ENCODE peak calls at places on chromosomes 3 and 15, in eight cellular contexts. P is fibroblast of lung; C is AG04450; B is IMR-90; I is Calu3; F is neural crest cell; T is activated CD8-positive, alpha-beta T cell treated with anti-CD3 and anti-CD28 coated beads for 36 hours; E is GM12864. A is an unnamed sample.

GRCh38 chr3:108334698-108335097 is 38.4 kb downstream of the HHLA2 start:
- DNase-seq in P (no peak), C (no peak), B (peak), I (no peak), F (no peak), T (no peak), E (no peak), A (no peak)

GRCh38 chr3:187967982-187968381 is 186.0 kb upstream of the LPP start:
- DNase-seq in P (no peak), C (no peak), B (peak), I (no peak), F (no peak), T (no peak), E (no peak), A (no peak)

GRCh38 chr3:194095464-194095863 is 40.5 kb upstream of the HES1 start:
- DNase-seq in P (no peak), C (no peak), B (no peak), I (peak), F (no peak), T (peak), E (no peak), A (no peak)

GRCh38 chr3:175342196-175342595 is 483.1 kb downstream of the NAALADL2 start:
- DNase-seq in P (no peak), C (no peak), B (peak), I (no peak), F (no peak), T (no peak), E (no peak), A (no peak)

GRCh38 chr15:101675015-101675414 is 22.8 kb upstream of the TM2D3 start:
- DNase-seq in P (peak), C (peak), B (peak), I (no peak), F (no peak), T (no peak), E (no peak), A (no peak)

GRCh38 chr3:123766195-123767019 is 117.7 kb downstream of the MYLK start:
- DNase-seq in P (peak), C (no peak), B (no peak), I (no peak), F (no peak), T (no peak), E (no peak), A (no peak)

GRCh38 chr3:164174049-164174448 is 904.2 kb downstream of the SI start:
- DNase-seq in P (no peak), C (no peak), B (no peak), I (no peak), F (no peak), T (no peak), E (no peak), A (no peak)

GRCh38 chr3:111712294-111713180 is 117.4 kb upstream of the ZBED2 start:
- DNase-seq in P (no peak), C (no peak), B (no peak), I (no peak), F (no peak), T (peak), E (no peak), A (no peak)

GRCh38 chr3:139830817-139831216 is 104.2 kb upstream of the CLSTN2 start:
- DNase-seq in P (peak), C (no peak), B (no peak), I (no peak), F (peak), T (no peak), E (no peak), A (no peak)

GRCh38 chr3:46029953-46030543 is 2.8 kb upstream of the XCR1 start:
- DNase-seq in P (no peak), C (no peak), B (no peak), I (no peak), F (no peak), T (no peak), E (no peak), A (peak)

GRCh38 chr3:108296239-108296638 is at the start of gene HHLA2:
- DNase-seq in P (no peak), C (no peak), B (peak), I (peak), F (no peak), T (peak), E (no peak), A (no peak)

GRCh38 chr15:57500979-57501576 is 90.6 kb upstream of the MYZAP start:
- DNase-seq in P (no peak), C (no peak), B (no peak), I (no peak), F (no peak), T (no peak), E (no peak), A (no peak)

GRCh38 chr3:18079739-18080138 is 337.3 kb upstream of the TBC1D5 start:
- DNase-seq in P (no peak), C (no peak), B (peak), I (no peak), F (no peak), T (no peak), E (no peak), A (no peak)

GRCh38 chr15:53762916-53763315 is 3.5 kb upstream of the WDR72 start:
- DNase-seq in P (no peak), C (no peak), B (no peak), I (no peak), F (no peak), T (no peak), E (no peak), A (no peak)

GRCh38 chr3:194587438-194587931 is 45.7 kb downstream of the TMEM44 start:
- DNase-seq in P (peak), C (no peak), B (peak), I (no peak), F (no peak), T (no peak), E (no peak), A (no peak)

GRCh38 chr3:124767259-124767658 is 37.0 kb downstream of the UMPS start:
- DNase-seq in P (no peak), C (no peak), B (no peak), I (no peak), F (no peak), T (no peak), E (no peak), A (no peak)

GRCh38 chr3:42688487-42689420 is 3.4 kb downstream of the KLHL40 start:
- DNase-seq in P (no peak), C (no peak), B (no peak), I (no peak), F (no peak), T (no peak), E (no peak), A (no peak)

GRCh38 chr3:152279474-152279873 is 10.7 kb downstream of the MBNL1 start:
- DNase-seq in P (no peak), C (no peak), B (no peak), I (no peak), F (no peak), T (no peak), E (no peak), A (no peak)

GRCh38 chr3:159765025-159765859 is 223.4 kb upstream of the IL12A start:
- DNase-seq in P (peak), C (peak), B (peak), I (peak), F (peak), T (peak), E (no peak), A (peak)

GRCh38 chr3:194725346-194725745 is 39.7 kb downstream of the FAM43A start:
- DNase-seq in P (no peak), C (no peak), B (no peak), I (no peak), F (no peak), T (no peak), E (no peak), A (no peak)

GRCh38 chr3:197249542-197249941 is 48.9 kb downstream of the DLG1 start:
- DNase-seq in P (no peak), C (no peak), B (no peak), I (no peak), F (no peak), T (no peak), E (no peak), A (no peak)

GRCh38 chr3:197791120-197792018 is at the start of gene LRCH3:
- DNase-seq in P (peak), C (no peak), B (peak), I (peak), F (peak), T (peak), E (no peak), A (peak)

GRCh38 chr3:58526124-58526957 is 10.6 kb downstream of the ACOX2 start:
- DNase-seq in P (peak), C (peak), B (peak), I (peak), F (no peak), T (no peak), E (no peak), A (no peak)

GRCh38 chr3:56355570-56356185 is 112.6 kb downstream of the ERC2 start:
- DNase-seq in P (no peak), C (no peak), B (no peak), I (no peak), F (no peak), T (no peak), E (no peak), A (no peak)

GRCh38 chr15:76185716-76186115 is 125.6 kb downstream of the ETFA start:
- DNase-seq in P (peak), C (peak), B (peak), I (peak), F (peak), T (peak), E (peak), A (peak)

GRCh38 chr3:105495021-105495420 is 128.3 kb downstream of the ALCAM start:
- DNase-seq in P (no peak), C (no peak), B (peak), I (no peak), F (no peak), T (no peak), E (no peak), A (no peak)

GRCh38 chr3:48636149-48636548 is 888 bp upstream of the SLC26A6 start:
- DNase-seq in P (no peak), C (no peak), B (no peak), I (no peak), F (no peak), T (no peak), E (no peak), A (no peak)

GRCh38 chr3:190076138-190076537 is 44.6 kb downstream of the P3H2 start:
- DNase-seq in P (peak), C (no peak), B (peak), I (no peak), F (no peak), T (no peak), E (no peak), A (no peak)

GRCh38 chr3:33911525-33912322 is 113.3 kb downstream of the PDCD6IP start:
- DNase-seq in P (peak), C (no peak), B (peak), I (no peak), F (no peak), T (no peak), E (no peak), A (no peak)

GRCh38 chr3:51819151-51819550 is 40.1 kb upstream of the IQCF6 start:
- DNase-seq in P (no peak), C (no peak), B (no peak), I (no peak), F (no peak), T (no peak), E (no peak), A (no peak)

GRCh38 chr3:24498391-24498790 is 3.7 kb upstream of the THRB start:
- DNase-seq in P (no peak), C (no peak), B (no peak), I (no peak), F (no peak), T (peak), E (no peak), A (no peak)

GRCh38 chr3:113179235-113179829 is 32.0 kb upstream of the BOC start:
- DNase-seq in P (no peak), C (no peak), B (no peak), I (no peak), F (no peak), T (no peak), E (no peak), A (no peak)

GRCh38 chr3:105022813-105023212 is 343.9 kb upstream of the ALCAM start:
- DNase-seq in P (no peak), C (no peak), B (no peak), I (no peak), F (no peak), T (no peak), E (no peak), A (no peak)

GRCh38 chr15:41607033-41607432 is 48.0 kb downstream of the TYRO3 start:
- DNase-seq in P (peak), C (peak), B (peak), I (no peak), F (no peak), T (no peak), E (no peak), A (no peak)

GRCh38 chr3:187744169-187745151 is 808 bp downstream of the BCL6 start:
- DNase-seq in P (peak), C (no peak), B (peak), I (peak), F (peak), T (peak), E (no peak), A (no peak)

GRCh38 chr3:178295257-178295912 is 240.9 kb upstream of the KCNMB2 start:
- DNase-seq in P (peak), C (no peak), B (peak), I (no peak), F (no peak), T (no peak), E (no peak), A (no peak)

GRCh38 chr3:120646771-120647449 is 35.1 kb downstream of the HGD start:
- DNase-seq in P (no peak), C (no peak), B (no peak), I (no peak), F (no peak), T (no peak), E (no peak), A (no peak)

GRCh38 chr3:57675530-57675929 is 17.3 kb downstream of the DENND6A start:
- DNase-seq in P (no peak), C (no peak), B (no peak), I (no peak), F (no peak), T (no peak), E (no peak), A (no peak)

GRCh38 chr3:99388736-99389135 is 249.7 kb upstream of the COL8A1 start:
- DNase-seq in P (no peak), C (no peak), B (no peak), I (no peak), F (no peak), T (no peak), E (no peak), A (no peak)

GRCh38 chr3:69305011-69305410 is 80.9 kb downstream of the FRMD4B start:
- DNase-seq in P (no peak), C (no peak), B (no peak), I (no peak), F (no peak), T (peak), E (no peak), A (no peak)

DNA sequence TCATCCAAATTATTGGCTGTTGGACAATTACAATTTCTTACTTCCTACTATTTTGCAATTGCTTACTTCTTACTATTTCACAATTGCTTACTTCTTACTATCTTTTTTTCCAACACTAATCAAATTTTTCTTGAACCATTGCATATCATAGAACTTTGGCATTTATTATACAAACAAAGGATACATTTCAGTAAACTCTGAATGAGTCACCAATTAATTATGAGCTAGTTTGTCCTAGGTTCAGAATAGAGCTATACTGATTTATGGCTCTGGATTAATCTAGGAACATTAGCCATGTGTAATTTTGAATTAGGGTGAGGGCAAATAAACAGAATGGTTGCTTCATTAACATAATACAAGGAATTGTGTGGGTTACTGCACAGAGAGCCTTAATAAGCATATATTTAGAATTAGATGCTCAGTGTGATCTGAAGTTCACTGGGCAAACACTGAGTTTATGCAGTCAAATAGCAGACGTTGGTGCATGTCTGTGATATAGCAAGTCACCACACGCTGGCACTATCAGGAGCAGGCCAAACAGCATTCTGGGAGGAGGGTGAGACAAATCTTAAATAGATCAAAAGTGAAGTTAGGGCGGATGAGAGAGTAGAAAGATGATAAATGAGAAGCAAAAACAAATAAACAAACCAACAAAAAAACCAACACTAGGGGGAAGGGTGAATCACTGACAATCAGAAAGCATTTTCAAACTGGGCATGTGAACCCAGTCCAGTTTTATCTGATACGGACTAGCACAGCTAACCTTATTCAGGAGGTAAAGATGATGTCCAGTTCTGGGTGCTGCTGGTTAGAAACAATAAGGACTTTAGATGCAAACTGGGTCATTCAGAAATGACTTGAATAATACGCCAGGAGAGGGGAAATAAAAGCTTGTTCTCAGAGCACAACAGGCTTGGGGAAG is 21.4 kb downstream of the GABRR3 start:
- DNase-seq in P (peak), C (no peak), B (peak), I (no peak), F (no peak), T (no peak), E (no peak), A (no peak)
- TF ChIP-seq CTCF in P (no peak), C (no peak), B (no peak), I (no peak), F (peak), T (no peak), E (no peak), A (no peak)

DNA sequence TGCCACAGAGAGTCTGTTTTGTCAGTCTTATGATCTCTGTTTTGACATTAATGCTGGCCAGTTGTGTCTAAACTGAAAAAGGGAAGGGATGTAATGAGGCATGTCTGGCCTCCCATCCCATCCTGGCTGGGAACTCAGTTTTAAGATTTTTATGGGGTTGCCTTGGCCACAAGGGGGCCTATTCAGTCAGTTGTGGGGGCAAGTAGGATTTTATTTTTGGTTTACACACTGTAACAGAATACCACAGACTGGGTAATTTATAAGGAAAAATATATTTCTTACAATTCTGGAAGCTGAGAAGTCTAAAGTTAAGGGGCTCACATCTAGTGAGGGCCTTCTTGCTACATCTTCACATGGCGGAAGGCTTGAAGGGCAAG is 129.8 kb downstream of the TMEM108 start:
- DNase-seq in P (no peak), C (no peak), B (no peak), I (no peak), F (no peak), T (no peak), E (no peak), A (no peak)
- TF ChIP-seq CTCF in P (no peak), C (peak), B (no peak), I (peak), F (no peak), T (no peak), E (no peak), A (no peak)

GRCh38 chr3:8757551-8758518 is 11.6 kb downstream of the OXTR start:
- DNase-seq in P (peak), C (no peak), B (peak), I (no peak), F (no peak), T (no peak), E (no peak), A (no peak)
- TF ChIP-seq CTCF in P (no peak), C (no peak), B (no peak), I (no peak), F (no peak), T (no peak), E (no peak), A (no peak)

GRCh38 chr15:99411234-99411633 is 154.6 kb upstream of the MEF2A start:
- DNase-seq in P (no peak), C (no peak), B (no peak), I (no peak), F (no peak), T (no peak), E (no peak), A (peak)
- TF ChIP-seq CTCF in P (no peak), C (no peak), B (no peak), I (no peak), F (no peak), T (no peak), E (no peak), A (no peak)

GRCh38 chr15:89399390-89400120 is 64.9 kb upstream of the POLG start:
- DNase-seq in P (no peak), C (no peak), B (no peak), I (peak), F (peak), T (peak), E (no peak), A (peak)
- TF ChIP-seq CTCF in P (peak), C (peak), B (no peak), I (peak), F (peak), T (peak), E (peak), A (peak)

GRCh38 chr15:72285927-72286516 is 13.7 kb upstream of the PARP6 start:
- DNase-seq in P (peak), C (no peak), B (peak), I (peak), F (no peak), T (peak), E (no peak), A (peak)
- TF ChIP-seq CTCF in P (peak), C (peak), B (peak), I (peak), F (peak), T (peak), E (peak), A (peak)

GRCh38 chr3:169044341-169045113 is 619.0 kb downstream of the MECOM start:
- DNase-seq in P (peak), C (peak), B (peak), I (no peak), F (no peak), T (no peak), E (no peak), A (no peak)

DNA sequence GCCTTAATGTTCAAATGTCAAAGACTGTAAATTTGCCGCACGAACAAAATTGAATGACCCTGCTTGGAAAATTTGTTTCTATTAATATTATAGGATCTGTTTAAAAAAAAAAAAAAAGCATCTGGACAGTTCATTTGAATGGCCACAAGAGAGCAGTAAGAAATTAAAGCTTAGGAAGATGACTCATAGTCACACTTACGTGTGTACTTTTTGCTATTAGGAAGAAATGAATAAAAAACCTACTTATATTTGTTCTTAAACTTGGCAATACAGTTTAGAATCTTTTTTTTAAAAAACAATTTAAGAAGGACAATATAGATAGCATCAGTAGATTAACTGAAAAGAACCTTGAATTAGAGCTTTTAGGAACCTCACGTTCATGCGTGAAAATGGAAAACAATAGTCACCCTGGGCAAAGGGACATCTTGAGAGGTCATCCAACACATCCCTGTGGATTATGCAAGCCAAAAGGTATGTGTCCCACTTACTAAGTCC is 621.8 kb downstream of the MECOM start:
- DNase-seq in P (peak), C (no peak), B (peak), I (no peak), F (no peak), T (no peak), E (no peak), A (no peak)
- TF ChIP-seq CTCF in P (peak), C (peak), B (peak), I (peak), F (peak), T (no peak), E (no peak), A (no peak)

GRCh38 chr3:14113964-14114667 is 10.6 kb downstream of the CHCHD4 start:
- DNase-seq in P (no peak), C (no peak), B (no peak), I (peak), F (no peak), T (no peak), E (no peak), A (no peak)
- TF ChIP-seq CTCF in P (no peak), C (peak), B (peak), I (peak), F (peak), T (peak), E (no peak), A (no peak)

GRCh38 chr3:116306720-116307119 is 138.6 kb downstream of the LSAMP start:
- DNase-seq in P (no peak), C (no peak), B (no peak), I (no peak), F (no peak), T (no peak), E (no peak), A (no peak)
- TF ChIP-seq CTCF in P (no peak), C (peak), B (no peak), I (no peak), F (peak), T (no peak), E (peak), A (no peak)